ENCODE peak calls at places on chromosome 19, in seven cellular contexts. O is pancreas, A is psoas muscle, Q is cardiac muscle cell, C is astrocyte, S is upper lobe of right lung, U is right lobe of liver. G is an unnamed sample.

GRCh38 chr19:41149831-41150230 is 35.6 kb downstream of the CYP2F1 start:
- DNase-seq in C (no peak), O (no peak), Q (no peak), S (no peak), A (no peak), U (no peak), G (no peak)

GRCh38 chr19:7540761-7541480 is 5.4 kb downstream of the PNPLA6 start:
- DNase-seq in U (peak; percentile 48), A (no peak), C (peak; percentile 26), S (peak; percentile 78), Q (peak; percentile 19), O (no peak), G (no peak)

GRCh38 chr19:7421941-7422744 is 66.7 kb downstream of the PEX11G start:
- DNase-seq in C (no peak), O (no peak), U (no peak), Q (no peak), A (no peak), S (no peak), G (no peak)

GRCh38 chr19:46602392-46603194 is 1.5 kb downstream of the CALM3 start:
- DNase-seq in C (no peak), A (no peak), Q (peak; percentile 33), S (peak; percentile 67), O (peak; percentile 39), U (peak; percentile 54), G (no peak)

GRCh38 chr19:36210497-36210896 is 4.0 kb downstream of the ZNF565 start:
- DNase-seq in O (no peak), U (no peak), A (no peak), C (no peak), Q (peak; percentile 31), S (no peak), G (no peak)

GRCh38 chr19:31073485-31074221 is 275.6 kb downstream of the TSHZ3 start:
- DNase-seq in Q (no peak), C (no peak), U (no peak), O (no peak), S (no peak), A (no peak), G (no peak)

GRCh38 chr19:47719047-47719885 is 6.0 kb downstream of the EHD2 start:
- DNase-seq in O (peak; percentile 81), Q (peak; percentile 98), C (peak; percentile 96), S (peak; percentile 80), A (peak; percentile 90), U (peak; percentile 58), G (no peak)

GRCh38 chr19:21023901-21024300 is 3.4 kb downstream of the ZNF430 start:
- DNase-seq in O (no peak), U (no peak), A (no peak), Q (no peak), S (no peak), C (peak; percentile 51), G (no peak)

GRCh38 chr19:41997851-41998229 is 3.8 kb upstream of the ATP1A3 start:
- DNase-seq in S (no peak), C (no peak), U (no peak), O (no peak), Q (no peak), A (no peak), G (no peak)

GRCh38 chr19:39408392-39409206 is 2.0 kb downstream of the ZFP36 start:
- DNase-seq in Q (peak; percentile 67), A (no peak), S (no peak), U (peak; percentile 63), C (no peak), O (peak; percentile 53), G (no peak)

GRCh38 chr19:28960586-28960985 is 252.4 kb downstream of the UQCRFS1 start:
- DNase-seq in S (no peak), Q (no peak), A (no peak), O (no peak), C (no peak), U (no peak), G (no peak)

GRCh38 chr19:14770136-14770535 is 8.2 kb downstream of the ADGRE2 start:
- DNase-seq in C (no peak), S (no peak), O (no peak), A (no peak), Q (no peak), U (no peak), G (no peak)

GRCh38 chr19:28021316-28022185 is 1191.4 kb downstream of the UQCRFS1 start:
- DNase-seq in A (no peak), C (no peak), U (no peak), O (no peak), S (no peak), Q (no peak), G (no peak)

GRCh38 chr19:49824662-49825061 is 6.6 kb downstream of the MED25 start:
- DNase-seq in S (no peak), U (no peak), Q (no peak), C (no peak), O (no peak), A (no peak), G (no peak)

GRCh38 chr19:49823472-49823871 is 5.4 kb downstream of the MED25 start:
- DNase-seq in A (no peak), Q (no peak), S (no peak), U (no peak), O (no peak), C (no peak), G (no peak)

GRCh38 chr19:49829721-49830120 is 11.6 kb downstream of the MED25 start:
- DNase-seq in A (no peak), S (no peak), C (no peak), O (no peak), U (no peak), Q (no peak), G (no peak)

GRCh38 chr19:49829200-49829599 is 11.1 kb downstream of the MED25 start:
- DNase-seq in A (no peak), Q (no peak), C (no peak), O (no peak), U (no peak), S (no peak), G (no peak)

GRCh38 chr19:49827034-49827433 is 8.9 kb downstream of the MED25 start:
- DNase-seq in Q (no peak), S (no peak), U (no peak), A (no peak), C (no peak), O (no peak), G (no peak)
- H3K9me3 ChIP-seq in Q (no peaks in the 10 kb centered on the region), S (no peaks in the 10 kb centered on the region), U (no peaks in the 10 kb centered on the region), A (no peaks in the 10 kb centered on the region), C (no peaks in the 10 kb centered on the region), O (no peaks in the 10 kb centered on the region), G (no peaks in the 10 kb centered on the region)

GRCh38 chr19:1719519-1719918 is 33.8 kb upstream of the ONECUT3 start:
- DNase-seq in C (no peak), A (no peak), O (no peak), Q (no peak), U (no peak), S (no peak), G (no peak)

GRCh38 chr19:1720237-1720636 is 33.1 kb upstream of the ONECUT3 start:
- DNase-seq in S (no peak), U (no peak), O (no peak), Q (no peak), C (no peak), A (no peak), G (no peak)

GRCh38 chr19:1718382-1719315 is 34.7 kb upstream of the ONECUT3 start:
- DNase-seq in A (no peak), S (no peak), O (no peak), U (no peak), C (no peak), Q (no peak), G (no peak)

GRCh38 chr19:1717200-1717969 is 35.9 kb upstream of the ONECUT3 start:
- DNase-seq in Q (no peak), O (no peak), A (no peak), C (no peak), U (no peak), S (no peak), G (no peak)

GRCh38 chr19:1717970-1718264 is 35.4 kb upstream of the ONECUT3 start:
- DNase-seq in U (no peak), C (no peak), A (no peak), Q (no peak), S (no peak), O (no peak), G (no peak)
- H3K4me1 ChIP-seq in U (no peaks in the 10 kb centered on the region), C (no peaks in the 10 kb centered on the region), A (no peaks in the 10 kb centered on the region), Q (no peaks in the 10 kb centered on the region), S (no peaks in the 10 kb centered on the region), O (no peaks in the 10 kb centered on the region), G (no peaks in the 10 kb centered on the region)

GRCh38 chr19:16330368-16330801 is 5.8 kb downstream of the KLF2 start:
- DNase-seq in O (peak; percentile 53), Q (peak; percentile 69), U (peak; percentile 64), C (peak; percentile 84), S (peak; percentile 82), A (peak; percentile 75), G (peak; percentile 25)

GRCh38 chr19:16327501-16327900 is 2.9 kb downstream of the KLF2 start:
- DNase-seq in U (no peak), O (no peak), C (no peak), Q (no peak), S (no peak), A (no peak), G (no peak)

GRCh38 chr19:16327131-16327450 is 2.5 kb downstream of the KLF2 start:
- DNase-seq in Q (no peak), C (no peak), U (peak; percentile 59), S (peak; percentile 69), O (no peak), A (no peak), G (no peak)

GRCh38 chr19:16327911-16328823 is 3.5 kb downstream of the KLF2 start:
- DNase-seq in A (peak; percentile 86), Q (peak; percentile 97), S (peak; percentile 89), U (peak; percentile 72), O (no peak), C (no peak), G (no peak)

DNA sequence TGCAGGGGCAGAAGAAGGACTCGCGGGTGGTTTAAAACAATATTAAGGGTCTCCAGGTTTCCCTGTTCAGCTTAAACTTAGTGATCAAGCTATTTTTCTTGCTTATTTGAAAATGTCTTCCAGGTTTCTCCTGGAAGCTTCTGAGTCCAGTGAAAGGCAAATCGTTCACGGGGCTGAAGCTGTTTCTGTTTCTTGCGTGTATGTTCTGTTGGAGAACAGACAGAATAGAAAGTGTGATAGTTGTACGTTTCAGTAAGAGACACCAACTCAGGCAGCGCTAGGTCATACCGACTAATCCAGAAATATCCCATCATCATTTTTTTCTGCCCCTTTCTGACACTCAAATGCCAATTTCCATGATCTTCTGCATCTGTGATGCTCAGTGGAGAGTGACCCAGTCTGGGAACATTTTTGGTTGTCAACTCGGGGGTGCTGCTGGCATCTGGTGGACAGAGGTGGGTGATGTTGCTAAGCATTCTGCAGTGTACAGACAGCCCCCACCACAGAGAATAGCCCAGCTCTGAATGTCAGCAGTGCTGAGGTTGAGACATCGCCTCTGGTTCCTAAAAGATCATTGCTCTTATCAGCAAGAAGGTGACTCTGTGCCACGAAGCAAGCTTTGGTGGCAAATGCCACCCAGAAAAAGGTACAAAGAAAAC is 4.3 kb downstream of the KLF2 start:
- DNase-seq in S (no peak), C (no peak), Q (no peak), A (no peak), O (no peak), U (no peak), G (peak; percentile 23)
- TF ChIP-seq CTCF in S (peak; percentile 19), C (no peak), Q (peak; percentile 7), A (no peak), O (no peak), U (no peak), G (peak; percentile 12)

DNA sequence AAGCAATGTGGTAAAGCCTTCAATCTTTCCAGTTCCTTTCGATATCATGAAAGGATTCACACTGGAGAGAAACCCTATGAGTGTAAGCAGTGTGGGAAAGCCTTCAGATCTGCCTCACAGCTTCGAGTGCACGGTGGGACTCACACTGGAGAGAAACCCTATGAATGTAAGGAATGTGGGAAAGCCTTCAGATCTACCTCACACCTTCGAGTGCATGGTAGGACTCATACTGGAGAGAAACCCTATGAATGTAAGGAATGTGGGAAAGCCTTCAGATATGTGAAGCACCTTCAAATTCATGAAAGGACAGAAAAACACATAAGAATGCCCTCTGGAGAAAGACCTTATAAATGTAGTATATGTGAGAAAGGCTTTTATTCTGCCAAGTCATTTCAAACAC is 15.6 kb upstream of the ZNF763 start:
- DNase-seq in C (peak; percentile 16), S (no peak), O (no peak), U (no peak), A (no peak), Q (no peak), G (no peak)
- H3K9me3 ChIP-seq in C (peaks cover 73% of the 10 kb centered on the region), S (peaks cover 100% of the 10 kb centered on the region), O (no peaks in the 10 kb centered on the region), U (peaks cover 57% of the 10 kb centered on the region), A (peaks cover 99% of the 10 kb centered on the region), Q (peaks cover 21% of the 10 kb centered on the region), G (peaks cover 31% of the 10 kb centered on the region)